ENCODE peak calls at places on chromosomes 12 and 14, in eight cellular contexts. One of them, this sample, is unnamed.
A peak's percentile ranks its signal among the peaks of the same experiment; 100 is the strongest.

GRCh38 chr12:19191089-19191488 is 61.6 kb downstream of the PLEKHA5 start:
- DNase-seq in neural progenitor cell: no peak
- DNase-seq in HFFc6: no peak
- DNase-seq in fibroblast of pulmonary artery: no peak
- DNase-seq in dorsolateral prefrontal cortex: no peak
- DNase-seq in stomach: no peak
- DNase-seq in lung: no peak
- DNase-seq in WTC11: no peak
- DNase-seq in this sample: no peak

GRCh38 chr14:54610051-54610977 is 43.4 kb downstream of the SAMD4A start:
- DNase-seq in HFFc6: peak; percentile 62
- DNase-seq in neural progenitor cell: no peak
- DNase-seq in lung: no peak
- DNase-seq in stomach: no peak
- DNase-seq in dorsolateral prefrontal cortex: no peak
- DNase-seq in fibroblast of pulmonary artery: peak; percentile 44
- DNase-seq in WTC11: no peak
- DNase-seq in this sample: no peak

GRCh38 chr14:34766611-34767010 is 52.2 kb upstream of the CFL2 start:
- DNase-seq in HFFc6: peak; percentile 19
- DNase-seq in neural progenitor cell: no peak
- DNase-seq in fibroblast of pulmonary artery: no peak
- DNase-seq in stomach: no peak
- DNase-seq in dorsolateral prefrontal cortex: no peak
- DNase-seq in WTC11: no peak
- DNase-seq in lung: no peak
- DNase-seq in this sample: no peak

GRCh38 chr12:8554451-8555195 is 13.9 kb upstream of the CLEC4E start:
- DNase-seq in WTC11: no peak
- DNase-seq in lung: no peak
- DNase-seq in fibroblast of pulmonary artery: peak; percentile 52
- DNase-seq in dorsolateral prefrontal cortex: no peak
- DNase-seq in stomach: no peak
- DNase-seq in HFFc6: no peak
- DNase-seq in neural progenitor cell: no peak
- DNase-seq in this sample: no peak

GRCh38 chr14:24861083-24861630 is 188.8 kb downstream of the STXBP6 start:
- DNase-seq in HFFc6: peak; percentile 45
- DNase-seq in WTC11: no peak
- DNase-seq in fibroblast of pulmonary artery: peak; percentile 37
- DNase-seq in stomach: no peak
- DNase-seq in lung: no peak
- DNase-seq in neural progenitor cell: no peak
- DNase-seq in dorsolateral prefrontal cortex: no peak
- DNase-seq in this sample: no peak

GRCh38 chr12:7709969-7710368 is 1.3 kb upstream of the DPPA3 start:
- DNase-seq in lung: no peak
- DNase-seq in HFFc6: no peak
- DNase-seq in neural progenitor cell: peak; percentile 67
- DNase-seq in WTC11: no peak
- DNase-seq in dorsolateral prefrontal cortex: no peak
- DNase-seq in fibroblast of pulmonary artery: no peak
- DNase-seq in stomach: no peak
- DNase-seq in this sample: no peak

GRCh38 chr14:40983604-40984003 is 623.1 kb upstream of the LRFN5 start:
- DNase-seq in fibroblast of pulmonary artery: peak; percentile 44
- DNase-seq in neural progenitor cell: no peak
- DNase-seq in WTC11: no peak
- DNase-seq in HFFc6: no peak
- DNase-seq in dorsolateral prefrontal cortex: no peak
- DNase-seq in stomach: no peak
- DNase-seq in lung: no peak
- DNase-seq in this sample: no peak

GRCh38 chr12:131986361-131986760 is 36.6 kb downstream of the EP400 start:
- DNase-seq in HFFc6: no peak
- DNase-seq in dorsolateral prefrontal cortex: no peak
- DNase-seq in fibroblast of pulmonary artery: no peak
- DNase-seq in WTC11: no peak
- DNase-seq in stomach: no peak
- DNase-seq in lung: no peak
- DNase-seq in neural progenitor cell: no peak
- DNase-seq in this sample: no peak

GRCh38 chr12:96194901-96195844 is 998 bp downstream of the ELK3 start:
- DNase-seq in WTC11: peak; percentile 30
- DNase-seq in HFFc6: peak; percentile 84
- DNase-seq in lung: peak; percentile 53
- DNase-seq in stomach: peak; percentile 54
- DNase-seq in dorsolateral prefrontal cortex: peak; percentile 16
- DNase-seq in neural progenitor cell: peak; percentile 56
- DNase-seq in fibroblast of pulmonary artery: peak; percentile 86
- DNase-seq in this sample: peak; percentile 80

GRCh38 chr12:47753021-47754001 is 5.4 kb downstream of the RAPGEF3 start:
- DNase-seq in neural progenitor cell: no peak
- DNase-seq in lung: peak; percentile 83
- DNase-seq in HFFc6: no peak
- DNase-seq in stomach: peak; percentile 89
- DNase-seq in WTC11: peak; percentile 53
- DNase-seq in fibroblast of pulmonary artery: no peak
- DNase-seq in dorsolateral prefrontal cortex: no peak
- DNase-seq in this sample: no peak

GRCh38 chr12:55974308-55974724 is 438 bp downstream of the RAB5B start:
- DNase-seq in stomach: peak; percentile 54
- DNase-seq in HFFc6: peak; percentile 26
- DNase-seq in lung: peak; percentile 61
- DNase-seq in WTC11: peak; percentile 54
- DNase-seq in fibroblast of pulmonary artery: peak; percentile 50
- DNase-seq in dorsolateral prefrontal cortex: no peak
- DNase-seq in neural progenitor cell: no peak
- DNase-seq in this sample: peak; percentile 54

GRCh38 chr14:71324767-71325272 is 417.6 kb downstream of the PCNX1 start:
- DNase-seq in HFFc6: no peak
- DNase-seq in lung: no peak
- DNase-seq in neural progenitor cell: peak; percentile 20
- DNase-seq in WTC11: no peak
- DNase-seq in fibroblast of pulmonary artery: peak; percentile 72
- DNase-seq in dorsolateral prefrontal cortex: no peak
- DNase-seq in stomach: no peak
- DNase-seq in this sample: peak; percentile 56

GRCh38 chr14:72576258-72576657 is 317.6 kb downstream of the DPF3 start:
- DNase-seq in HFFc6: no peak
- DNase-seq in neural progenitor cell: no peak
- DNase-seq in fibroblast of pulmonary artery: peak; percentile 55
- DNase-seq in stomach: no peak
- DNase-seq in lung: no peak
- DNase-seq in WTC11: no peak
- DNase-seq in dorsolateral prefrontal cortex: no peak
- DNase-seq in this sample: no peak

GRCh38 chr14:100017578-100017977 is 47.6 kb upstream of the EVL start:
- DNase-seq in HFFc6: no peak
- DNase-seq in lung: no peak
- DNase-seq in dorsolateral prefrontal cortex: no peak
- DNase-seq in WTC11: no peak
- DNase-seq in fibroblast of pulmonary artery: peak; percentile 33
- DNase-seq in stomach: no peak
- DNase-seq in neural progenitor cell: no peak
- DNase-seq in this sample: no peak

GRCh38 chr12:123897221-123897620 is 75.4 kb downstream of the CCDC92 start:
- DNase-seq in neural progenitor cell: no peak
- DNase-seq in HFFc6: peak; percentile 83
- DNase-seq in lung: no peak
- DNase-seq in stomach: no peak
- DNase-seq in dorsolateral prefrontal cortex: no peak
- DNase-seq in fibroblast of pulmonary artery: peak; percentile 17
- DNase-seq in WTC11: no peak
- DNase-seq in this sample: no peak

GRCh38 chr12:12800406-12801180 is 12.6 kb upstream of the DDX47 start:
- DNase-seq in lung: no peak
- DNase-seq in stomach: no peak
- DNase-seq in HFFc6: no peak
- DNase-seq in WTC11: no peak
- DNase-seq in neural progenitor cell: no peak
- DNase-seq in dorsolateral prefrontal cortex: no peak
- DNase-seq in fibroblast of pulmonary artery: peak; percentile 77
- DNase-seq in this sample: no peak

GRCh38 chr14:75340921-75341320 is 62.3 kb downstream of the FOS start:
- DNase-seq in lung: peak; percentile 72
- DNase-seq in fibroblast of pulmonary artery: peak; percentile 83
- DNase-seq in WTC11: no peak
- DNase-seq in neural progenitor cell: no peak
- DNase-seq in dorsolateral prefrontal cortex: peak; percentile 30
- DNase-seq in HFFc6: no peak
- DNase-seq in stomach: peak; percentile 67
- DNase-seq in this sample: peak; percentile 75

GRCh38 chr14:32403688-32404087 is 74.6 kb downstream of the AKAP6 start:
- DNase-seq in neural progenitor cell: no peak
- DNase-seq in WTC11: no peak
- DNase-seq in dorsolateral prefrontal cortex: no peak
- DNase-seq in lung: no peak
- DNase-seq in stomach: no peak
- DNase-seq in HFFc6: no peak
- DNase-seq in fibroblast of pulmonary artery: peak; percentile 30
- DNase-seq in this sample: no peak

GRCh38 chr12:122840580-122841513 is 5.6 kb downstream of the HIP1R start:
- DNase-seq in WTC11: peak; percentile 3
- DNase-seq in stomach: no peak
- DNase-seq in HFFc6: no peak
- DNase-seq in neural progenitor cell: no peak
- DNase-seq in dorsolateral prefrontal cortex: no peak
- DNase-seq in fibroblast of pulmonary artery: no peak
- DNase-seq in lung: no peak
- DNase-seq in this sample: peak; percentile 43

GRCh38 chr14:55053018-55053417 is 1.6 kb downstream of the MAPK1IP1L start:
- DNase-seq in WTC11: no peak
- DNase-seq in lung: no peak
- DNase-seq in fibroblast of pulmonary artery: no peak
- DNase-seq in dorsolateral prefrontal cortex: no peak
- DNase-seq in stomach: no peak
- DNase-seq in neural progenitor cell: no peak
- DNase-seq in HFFc6: no peak
- DNase-seq in this sample: no peak

GRCh38 chr12:64091186-64091585 is 130.9 kb downstream of the KICS2 start:
- DNase-seq in fibroblast of pulmonary artery: no peak
- DNase-seq in HFFc6: no peak
- DNase-seq in lung: no peak
- DNase-seq in stomach: no peak
- DNase-seq in dorsolateral prefrontal cortex: no peak
- DNase-seq in WTC11: no peak
- DNase-seq in neural progenitor cell: no peak
- DNase-seq in this sample: no peak

GRCh38 chr14:22561661-22562579 is 27.1 kb downstream of the DAD1 start:
- DNase-seq in neural progenitor cell: no peak
- DNase-seq in fibroblast of pulmonary artery: no peak
- DNase-seq in HFFc6: no peak
- DNase-seq in WTC11: no peak
- DNase-seq in dorsolateral prefrontal cortex: no peak
- DNase-seq in lung: peak; percentile 70
- DNase-seq in stomach: no peak
- DNase-seq in this sample: no peak

GRCh38 chr12:23356440-23356839 is 593.0 kb downstream of the SOX5 start:
- DNase-seq in WTC11: no peak
- DNase-seq in HFFc6: no peak
- DNase-seq in neural progenitor cell: no peak
- DNase-seq in fibroblast of pulmonary artery: no peak
- DNase-seq in lung: no peak
- DNase-seq in stomach: no peak
- DNase-seq in dorsolateral prefrontal cortex: no peak
- DNase-seq in this sample: no peak

GRCh38 chr14:76304536-76305473 is 71.1 kb upstream of the ESRRB start:
- DNase-seq in fibroblast of pulmonary artery: no peak
- DNase-seq in HFFc6: no peak
- DNase-seq in lung: no peak
- DNase-seq in dorsolateral prefrontal cortex: no peak
- DNase-seq in WTC11: no peak
- DNase-seq in neural progenitor cell: no peak
- DNase-seq in stomach: no peak
- DNase-seq in this sample: no peak

GRCh38 chr14:94066089-94066676 is 14.8 kb downstream of the DDX24 start:
- DNase-seq in WTC11: no peak
- DNase-seq in HFFc6: no peak
- DNase-seq in fibroblast of pulmonary artery: no peak
- DNase-seq in stomach: no peak
- DNase-seq in dorsolateral prefrontal cortex: no peak
- DNase-seq in lung: no peak
- DNase-seq in neural progenitor cell: no peak
- DNase-seq in this sample: no peak

GRCh38 chr12:66149702-66150398 is 19.3 kb upstream of the LLPH start:
- DNase-seq in dorsolateral prefrontal cortex: no peak
- DNase-seq in fibroblast of pulmonary artery: no peak
- DNase-seq in lung: peak; percentile 35
- DNase-seq in stomach: peak; percentile 74
- DNase-seq in HFFc6: no peak
- DNase-seq in neural progenitor cell: no peak
- DNase-seq in WTC11: no peak
- DNase-seq in this sample: peak; percentile 83
- TF ChIP-seq CTCF in dorsolateral prefrontal cortex: no peak
- TF ChIP-seq CTCF in fibroblast of pulmonary artery: peak; percentile 21
- TF ChIP-seq CTCF in lung: no peak
- TF ChIP-seq CTCF in stomach: no peak
- TF ChIP-seq CTCF in HFFc6: peak; percentile 53
- TF ChIP-seq CTCF in neural progenitor cell: peak; percentile 21
- TF ChIP-seq CTCF in WTC11: no peak
- TF ChIP-seq CTCF in this sample: peak; percentile 48

GRCh38 chr12:78120866-78121590 is 290.3 kb downstream of the NAV3 start:
- DNase-seq in neural progenitor cell: no peak
- DNase-seq in lung: no peak
- DNase-seq in WTC11: no peak
- DNase-seq in dorsolateral prefrontal cortex: no peak
- DNase-seq in fibroblast of pulmonary artery: peak; percentile 79
- DNase-seq in HFFc6: no peak
- DNase-seq in stomach: no peak
- DNase-seq in this sample: no peak
- TF ChIP-seq CTCF in neural progenitor cell: peak; percentile 39
- TF ChIP-seq CTCF in lung: no peak
- TF ChIP-seq CTCF in WTC11: no peak
- TF ChIP-seq CTCF in dorsolateral prefrontal cortex: peak; percentile 39
- TF ChIP-seq CTCF in fibroblast of pulmonary artery: peak; percentile 43
- TF ChIP-seq CTCF in HFFc6: peak; percentile 65
- TF ChIP-seq CTCF in stomach: no peak
- TF ChIP-seq CTCF in this sample: peak; percentile 19

GRCh38 chr12:98646165-98646764 is 1.2 kb downstream of the APAF1 start:
- DNase-seq in WTC11: no peak
- DNase-seq in dorsolateral prefrontal cortex: no peak
- DNase-seq in HFFc6: peak; percentile 28
- DNase-seq in fibroblast of pulmonary artery: peak; percentile 29
- DNase-seq in neural progenitor cell: peak; percentile 8
- DNase-seq in lung: no peak
- DNase-seq in stomach: no peak
- DNase-seq in this sample: no peak
- TF ChIP-seq CTCF in WTC11: no peak
- TF ChIP-seq CTCF in dorsolateral prefrontal cortex: no peak
- TF ChIP-seq CTCF in HFFc6: peak; percentile 57
- TF ChIP-seq CTCF in fibroblast of pulmonary artery: no peak
- TF ChIP-seq CTCF in neural progenitor cell: peak; percentile 23
- TF ChIP-seq CTCF in lung: no peak
- TF ChIP-seq CTCF in stomach: no peak
- TF ChIP-seq CTCF in this sample: no peak

DNA sequence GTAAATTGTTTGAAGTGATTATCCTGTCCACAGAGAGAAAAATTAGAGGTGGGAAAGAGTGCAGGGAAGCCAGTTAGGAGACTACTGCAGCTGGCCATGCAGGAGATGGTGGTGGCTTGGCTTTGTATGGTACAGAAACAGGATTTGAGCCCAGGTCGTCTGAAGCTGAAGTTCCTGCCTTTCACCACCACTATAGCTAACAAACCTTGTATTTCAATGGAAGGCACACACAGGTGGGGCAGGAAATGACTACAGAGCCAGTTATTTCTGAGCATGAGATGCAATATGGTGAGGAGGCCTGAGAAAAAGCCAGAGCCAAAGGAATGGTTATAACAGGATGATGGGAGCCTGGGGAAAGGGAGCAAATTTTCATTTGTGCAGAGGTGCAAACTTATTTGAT is 103.9 kb downstream of the BTG1 start:
- DNase-seq in fibroblast of pulmonary artery: peak; percentile 41
- DNase-seq in WTC11: no peak
- DNase-seq in dorsolateral prefrontal cortex: no peak
- DNase-seq in neural progenitor cell: no peak
- DNase-seq in HFFc6: no peak
- DNase-seq in stomach: no peak
- DNase-seq in lung: no peak
- DNase-seq in this sample: no peak
- TF ChIP-seq CTCF in fibroblast of pulmonary artery: no peak
- TF ChIP-seq CTCF in WTC11: no peak
- TF ChIP-seq CTCF in dorsolateral prefrontal cortex: no peak
- TF ChIP-seq CTCF in neural progenitor cell: no peak
- TF ChIP-seq CTCF in HFFc6: no peak
- TF ChIP-seq CTCF in stomach: no peak
- TF ChIP-seq CTCF in lung: no peak
- TF ChIP-seq CTCF in this sample: no peak

This sample was measured in CD14-positive monocyte.